ENCODE peak calls at places on chromosomes 2 and 18, in eight cellular contexts. O is HCT116, Z is fibroblast of pulmonary artery, U is GM12865, S is aorta, C is AG10803, J is retinal pigment epithelial cell, B is mammary epithelial cell. X is an unnamed sample.
A peak's percentile ranks its signal among the peaks of the same experiment; 100 is the strongest.

GRCh38 chr2:101717041-101717817 is 19.7 kb downstream of the MAP4K4 start:
- DNase-seq in O (no peak), Z (no peak), U (peak; percentile 74), S (no peak), C (no peak), J (no peak), B (no peak), X (no peak)

GRCh38 chr2:219002395-219003266 is 9.4 kb upstream of the CRYBA2 start:
- DNase-seq in O (peak; percentile 60), Z (peak; percentile 27), U (peak; percentile 21), S (no peak), C (no peak), J (no peak), B (peak; percentile 40), X (peak; percentile 21)

GRCh38 chr2:216436369-216436768 is 24.1 kb downstream of the SMARCAL1 start:
- DNase-seq in O (no peak), Z (peak; percentile 18), U (no peak), S (no peak), C (no peak), J (no peak), B (no peak), X (peak; percentile 14)

GRCh38 chr18:9694952-9695495 is 13.1 kb upstream of the RAB31 start:
- DNase-seq in O (no peak), Z (no peak), U (no peak), S (no peak), C (no peak), J (no peak), B (no peak), X (no peak)

GRCh38 chr2:120732506-120733237 is 3.0 kb upstream of the GLI2 start:
- DNase-seq in O (no peak), Z (no peak), U (no peak), S (no peak), C (no peak), J (no peak), B (no peak), X (no peak)

GRCh38 chr2:147425437-147426038 is 419.3 kb upstream of the ACVR2A start:
- DNase-seq in O (no peak), Z (no peak), U (no peak), S (no peak), C (no peak), J (no peak), B (no peak), X (no peak)

GRCh38 chr2:173874899-173875247 is 90.3 kb downstream of the SP3 start:
- DNase-seq in O (no peak), Z (no peak), U (peak; percentile 80), S (no peak), C (no peak), J (no peak), B (no peak), X (no peak)

GRCh38 chr2:41160439-41160838 is 708.5 kb upstream of the SLC8A1 start:
- DNase-seq in O (no peak), Z (no peak), U (no peak), S (no peak), C (no peak), J (no peak), B (no peak), X (peak; percentile 18)

GRCh38 chr18:58388736-58389135 is 240.2 kb downstream of the ALPK2 start:
- DNase-seq in O (no peak), Z (no peak), U (no peak), S (no peak), C (no peak), J (no peak), B (no peak), X (no peak)

DNA sequence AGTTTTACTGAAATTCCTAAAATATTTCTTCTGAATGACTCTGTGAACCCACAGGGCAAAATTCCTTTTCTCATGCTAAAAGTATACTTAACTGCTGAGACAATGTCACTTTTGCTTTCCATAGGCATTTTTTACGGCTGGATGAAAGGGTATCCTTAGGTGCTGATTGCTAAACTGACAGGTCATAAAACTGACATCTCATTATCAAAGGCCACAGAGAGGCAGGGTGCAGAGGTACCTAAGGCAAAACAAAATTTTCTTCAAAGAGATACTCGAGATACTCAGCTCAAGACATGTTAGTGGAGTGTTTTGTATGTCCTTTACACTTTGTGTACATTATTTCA is 62.0 kb upstream of the WDR75 start:
- DNase-seq in O (no peak), Z (peak; percentile 55), U (no peak), S (no peak), C (peak; percentile 85), J (no peak), B (no peak), X (peak; percentile 72)
- H3K4me3 ChIP-seq in O (peak overlapping the region; percentile 16), Z (no peak overlapping the region), U (no peak overlapping the region), S (peak overlapping the region; percentile 18), C (no peak overlapping the region), J (peak overlapping the region; percentile 2), B (peak overlapping the region; percentile 2), X (no peak overlapping the region)

DNA sequence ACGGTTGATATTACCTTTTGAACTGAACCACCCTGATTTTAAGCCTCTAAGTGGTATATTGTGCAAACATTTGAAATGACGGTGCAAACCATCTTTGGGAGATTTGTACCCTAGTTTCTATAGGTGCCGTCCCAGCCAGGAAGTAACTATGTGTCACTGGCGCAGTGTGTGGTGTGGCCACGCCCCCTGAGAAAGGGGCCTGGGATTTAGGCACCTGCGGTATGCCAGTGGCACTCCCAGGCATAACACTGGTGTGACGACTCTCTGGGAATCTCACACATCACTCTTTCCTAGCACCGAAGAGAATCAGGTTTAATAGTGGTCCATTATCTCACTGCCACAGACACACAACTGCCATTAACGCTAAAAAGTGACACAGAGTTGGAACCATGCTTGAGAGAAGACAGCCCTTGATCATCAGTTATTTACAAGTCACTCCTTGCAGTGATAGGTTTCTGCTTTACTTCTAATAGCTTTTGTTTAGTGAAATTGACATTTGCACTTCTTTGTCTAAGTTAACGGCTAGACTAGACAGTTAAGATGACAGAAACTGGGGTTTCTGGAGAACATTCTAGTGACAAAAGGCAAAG is 11.1 kb downstream of the AQP4 start:
- DNase-seq in O (no peak), Z (no peak), U (no peak), S (no peak), C (no peak), J (no peak), B (no peak), X (no peak)
- H3K4me3 ChIP-seq in O (no peak overlapping the region), Z (no peak overlapping the region), U (no peak overlapping the region), S (no peak overlapping the region), C (no peak overlapping the region), J (no peak overlapping the region), B (no peak overlapping the region), X (no peak overlapping the region)

GRCh38 chr2:241011296-241011600 is 12.8 kb downstream of the SNED1 start:
- DNase-seq in O (no peak), Z (no peak), U (no peak), S (peak; percentile 62), C (no peak), J (no peak), B (no peak), X (no peak)

GRCh38 chr2:241009601-241010530 is 11.4 kb downstream of the SNED1 start:
- DNase-seq in O (no peak), Z (peak; percentile 96), U (peak; percentile 45), S (peak; percentile 81), C (peak; percentile 76), J (no peak), B (peak; percentile 35), X (peak; percentile 93)

GRCh38 chr2:241009191-241009590 is 10.8 kb downstream of the SNED1 start:
- DNase-seq in O (no peak), Z (no peak), U (no peak), S (peak; percentile 62), C (no peak), J (no peak), B (no peak), X (no peak)

GRCh38 chr2:241011751-241012510 is 13.5 kb downstream of the SNED1 start:
- DNase-seq in O (no peak), Z (no peak), U (no peak), S (peak; percentile 63), C (no peak), J (no peak), B (no peak), X (no peak)

GRCh38 chr2:241010531-241011295 is 12.3 kb downstream of the SNED1 start:
- DNase-seq in O (no peak), Z (no peak), U (no peak), S (peak; percentile 62), C (no peak), J (no peak), B (no peak), X (no peak)
- H3K4me3 ChIP-seq in O (no peak overlapping the region), Z (no peak overlapping the region), U (no peak overlapping the region), S (no peak overlapping the region), C (no peak overlapping the region), J (no peak overlapping the region), B (no peak overlapping the region), X (no peak overlapping the region)

DNA sequence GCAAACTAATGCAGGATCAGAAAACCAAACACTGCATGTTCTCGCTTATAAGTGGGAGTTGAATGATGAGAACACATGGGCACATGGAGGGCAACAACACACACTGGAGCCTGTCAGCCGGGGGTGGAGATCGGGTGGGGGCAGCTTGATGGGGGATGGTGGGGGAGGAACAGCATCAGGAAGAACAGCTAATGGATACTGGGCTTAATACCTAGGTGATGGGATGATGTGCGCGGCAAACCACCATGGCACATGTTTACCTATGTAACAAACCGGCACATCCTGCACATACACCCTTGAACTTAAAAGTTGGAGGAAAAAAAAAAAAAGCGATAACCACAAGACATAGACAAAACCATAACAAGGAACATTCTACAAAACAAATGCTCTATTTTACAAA is 10.4 kb downstream of the CHMP3 start:
- DNase-seq in O (no peak), Z (no peak), U (no peak), S (no peak), C (no peak), J (no peak), B (no peak), X (no peak)
- H3K4me3 ChIP-seq in O (no peak overlapping the region), Z (no peak overlapping the region), U (no peak overlapping the region), S (no peak overlapping the region), C (no peak overlapping the region), J (no peak overlapping the region), B (no peak overlapping the region), X (no peak overlapping the region)

GRCh38 chr2:163613155-163613554 is 122.7 kb downstream of the FIGN start:
- DNase-seq in O (no peak), Z (no peak), U (no peak), S (no peak), C (no peak), J (no peak), B (no peak), X (no peak)

GRCh38 chr2:163612332-163612731 is 123.5 kb downstream of the FIGN start:
- DNase-seq in O (no peak), Z (no peak), U (no peak), S (no peak), C (no peak), J (no peak), B (no peak), X (no peak)

GRCh38 chr2:163610817-163611556 is 124.8 kb downstream of the FIGN start:
- DNase-seq in O (peak; percentile 6), Z (no peak), U (peak; percentile 28), S (no peak), C (no peak), J (no peak), B (no peak), X (no peak)

GRCh38 chr2:163607630-163608029 is 128.2 kb downstream of the FIGN start:
- DNase-seq in O (no peak), Z (no peak), U (no peak), S (no peak), C (no peak), J (no peak), B (no peak), X (no peak)

DNA sequence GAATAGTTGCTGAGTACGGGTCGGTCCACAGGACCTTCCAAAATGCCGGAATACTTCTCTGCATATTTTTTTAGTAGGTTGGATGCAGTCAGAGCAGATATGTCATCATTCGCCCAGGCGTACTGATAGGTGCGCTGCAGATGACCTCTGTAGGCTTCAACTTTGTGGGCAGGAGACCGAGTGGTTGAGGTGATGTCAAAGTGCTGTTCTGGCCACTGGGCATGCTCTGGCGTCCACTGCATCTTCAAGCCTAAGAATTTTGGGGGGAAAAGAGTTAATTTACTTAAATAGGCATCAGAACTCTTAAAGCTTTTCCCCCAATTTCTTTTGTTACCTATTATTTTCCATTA is 124.3 kb downstream of the FIGN start:
- DNase-seq in O (no peak), Z (no peak), U (no peak), S (no peak), C (no peak), J (no peak), B (no peak), X (no peak)
- H3K4me3 ChIP-seq in O (no peak overlapping the region), Z (no peak overlapping the region), U (no peak overlapping the region), S (no peak overlapping the region), C (no peak overlapping the region), J (no peak overlapping the region), B (no peak overlapping the region), X (no peak overlapping the region)